ENCODE peak calls at places on chromosome 20, in five cellular contexts. R is body of pancreas, Z is fibroblast of lung, N is adrenal gland, M is hepatocyte. S is an unnamed sample.

GRCh38 chr20:47789081-47789998 is 4.1 kb upstream of the SULF2 start:
- DNase-seq in R (no peak), Z (peak), N (no peak), M (peak), S (no peak)

GRCh38 chr20:4962257-4962855 is 39.0 kb downstream of the SLC23A2 start:
- DNase-seq in R (no peak), Z (no peak), N (peak), M (no peak), S (no peak)

GRCh38 chr20:10789386-10789785 is 115.6 kb upstream of the JAG1 start:
- DNase-seq in R (no peak), Z (no peak), N (no peak), M (no peak), S (no peak)

GRCh38 chr20:41135187-41135887 is 2.0 kb upstream of the PLCG1 start:
- DNase-seq in R (peak), Z (no peak), N (no peak), M (peak), S (peak)

GRCh38 chr20:52242237-52243230 is 51.0 kb upstream of the ZFP64 start:
- DNase-seq in R (no peak), Z (peak), N (no peak), M (peak), S (no peak)

GRCh38 chr20:44034965-44035635 is 120.4 kb downstream of the TOX2 start:
- DNase-seq in R (no peak), Z (no peak), N (no peak), M (no peak), S (no peak)

GRCh38 chr20:36309643-36310042 is 3.5 kb downstream of the DLGAP4 start:
- DNase-seq in R (no peak), Z (no peak), N (no peak), M (no peak), S (no peak)

GRCh38 chr20:35629432-35630145 is 14.0 kb downstream of the SPAG4 start:
- DNase-seq in R (no peak), Z (no peak), N (no peak), M (no peak), S (no peak)

GRCh38 chr20:36097751-36098151 is 56.8 kb upstream of the EPB41L1 start:
- DNase-seq in R (peak), Z (no peak), N (no peak), M (no peak), S (peak)

GRCh38 chr20:58621906-58622548 is 29.1 kb upstream of the STX16 start:
- DNase-seq in R (no peak), Z (no peak), N (no peak), M (no peak), S (no peak)

GRCh38 chr20:45051497-45052060 is 49.3 kb downstream of the KCNS1 start:
- DNase-seq in R (no peak), Z (no peak), N (no peak), M (no peak), S (no peak)

GRCh38 chr20:42112161-42112560 is 494.0 kb upstream of the CHD6 start:
- DNase-seq in R (no peak), Z (no peak), N (no peak), M (no peak), S (no peak)

GRCh38 chr20:43942661-43943285 is 28.1 kb downstream of the TOX2 start:
- DNase-seq in R (no peak), Z (peak), N (no peak), M (no peak), S (no peak)

GRCh38 chr20:10605547-10606195 is 68.1 kb downstream of the JAG1 start:
- DNase-seq in R (no peak), Z (no peak), N (no peak), M (no peak), S (no peak)

GRCh38 chr20:20360464-20360863 is 7.4 kb upstream of the INSM1 start:
- DNase-seq in R (peak), Z (peak), N (peak), M (peak), S (peak)

GRCh38 chr20:1491891-1492642 is 847 bp upstream of the SIRPB2 start:
- DNase-seq in R (no peak), Z (no peak), N (no peak), M (no peak), S (no peak)

GRCh38 chr20:45892049-45892816 is 1.1 kb downstream of the CTSA start:
- DNase-seq in R (peak), Z (no peak), N (peak), M (peak), S (peak)

GRCh38 chr20:41643504-41643938 is 25.3 kb upstream of the CHD6 start:
- DNase-seq in R (peak), Z (peak), N (peak), M (peak), S (no peak)

GRCh38 chr20:53346266-53346665 is 247.4 kb downstream of the ZNF217 start:
- DNase-seq in R (no peak), Z (peak), N (no peak), M (no peak), S (no peak)

GRCh38 chr20:7490288-7490687 is 450.0 kb downstream of the HAO1 start:
- DNase-seq in R (no peak), Z (peak), N (no peak), M (no peak), S (no peak)

GRCh38 chr20:57698867-57699275 is 10.9 kb downstream of the PMEPA1 start:
- DNase-seq in R (no peak), Z (no peak), N (no peak), M (no peak), S (no peak)

GRCh38 chr20:35604444-35604750 is 11.2 kb upstream of the SPAG4 start:
- DNase-seq in R (peak), Z (no peak), N (no peak), M (no peak), S (peak)

DNA sequence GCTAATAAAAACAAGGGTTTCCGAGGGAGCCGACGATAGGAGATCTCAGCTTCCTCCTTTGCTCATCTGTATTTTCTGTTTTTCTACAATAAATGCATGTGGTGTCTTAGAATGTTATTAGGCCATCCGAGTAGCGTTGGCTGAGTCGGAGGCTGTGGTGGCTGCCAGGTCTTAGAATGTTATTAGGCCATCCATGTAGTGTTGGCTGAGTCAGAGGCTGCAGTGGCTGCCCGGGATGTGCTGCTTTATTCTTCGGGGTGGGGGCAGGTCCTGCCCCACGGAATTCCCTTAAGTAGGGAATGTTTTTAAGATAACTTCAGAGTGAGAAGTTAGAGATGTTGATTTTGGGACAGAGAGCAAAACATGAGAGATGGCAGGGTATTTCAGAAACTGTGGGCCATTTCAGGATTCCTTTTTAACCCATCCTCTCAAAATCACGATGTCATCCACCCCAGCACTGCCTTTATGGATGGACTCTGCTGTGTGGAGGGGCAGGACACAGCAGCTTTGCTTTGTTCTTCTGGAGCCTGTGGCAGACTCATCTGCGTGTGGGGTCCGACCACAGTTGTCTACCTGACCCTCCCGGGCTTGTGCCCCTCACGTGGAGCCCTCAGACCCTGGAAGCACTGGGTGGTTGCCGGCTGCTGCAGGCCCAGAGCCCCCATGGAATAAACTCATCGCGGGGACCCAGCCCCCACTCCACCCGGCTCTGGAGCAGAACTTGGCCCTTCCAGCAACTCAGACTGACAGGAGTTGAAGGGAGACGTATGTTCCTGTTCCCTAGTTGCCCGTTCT is 20.4 kb downstream of the OSBPL2 start:
- DNase-seq in R (no peak), Z (peak), N (peak), M (no peak), S (no peak)
- H3K27ac ChIP-seq in R (no peak), Z (no peak), N (no peak), M (no peak), S (no peak)

GRCh38 chr20:2984028-2984501 is 59.4 kb upstream of the GNRH2 start:
- DNase-seq in R (no peak), Z (no peak), N (no peak), M (no peak), S (no peak)
- H3K4me3 ChIP-seq in R (no peak), Z (no peak), N (no peak), M (no peak), S (no peak)

GRCh38 chr20:51233345-51233744 is 210.4 kb upstream of the KCNG1 start:
- DNase-seq in R (no peak), Z (no peak), N (no peak), M (no peak), S (no peak)

GRCh38 chr20:51238675-51239305 is 215.9 kb upstream of the KCNG1 start:
- DNase-seq in R (no peak), Z (no peak), N (no peak), M (no peak), S (no peak)

GRCh38 chr20:51236396-51236795 is 213.5 kb upstream of the KCNG1 start:
- DNase-seq in R (no peak), Z (peak), N (no peak), M (no peak), S (no peak)

GRCh38 chr20:51237278-51237677 is 214.4 kb upstream of the KCNG1 start:
- DNase-seq in R (no peak), Z (no peak), N (no peak), M (no peak), S (no peak)

GRCh38 chr20:51237790-51238189 is 214.9 kb upstream of the KCNG1 start:
- DNase-seq in R (no peak), Z (no peak), N (no peak), M (no peak), S (no peak)
- TF ChIP-seq CTCF in R (no peak), Z (no peak), N (no peak), M (no peak), S (no peak)

GRCh38 chr20:32387262-32387661 is 29.1 kb downstream of the ASXL1 start:
- DNase-seq in R (no peak), Z (peak), N (no peak), M (no peak), S (no peak)

GRCh38 chr20:32380745-32381144 is 22.6 kb downstream of the ASXL1 start:
- DNase-seq in R (no peak), Z (no peak), N (no peak), M (no peak), S (no peak)

GRCh38 chr20:32382102-32382950 is 24.2 kb downstream of the ASXL1 start:
- DNase-seq in R (no peak), Z (no peak), N (no peak), M (no peak), S (peak)

GRCh38 chr20:32386091-32386490 is 28.0 kb downstream of the ASXL1 start:
- DNase-seq in R (no peak), Z (peak), N (no peak), M (no peak), S (no peak)

DNA sequence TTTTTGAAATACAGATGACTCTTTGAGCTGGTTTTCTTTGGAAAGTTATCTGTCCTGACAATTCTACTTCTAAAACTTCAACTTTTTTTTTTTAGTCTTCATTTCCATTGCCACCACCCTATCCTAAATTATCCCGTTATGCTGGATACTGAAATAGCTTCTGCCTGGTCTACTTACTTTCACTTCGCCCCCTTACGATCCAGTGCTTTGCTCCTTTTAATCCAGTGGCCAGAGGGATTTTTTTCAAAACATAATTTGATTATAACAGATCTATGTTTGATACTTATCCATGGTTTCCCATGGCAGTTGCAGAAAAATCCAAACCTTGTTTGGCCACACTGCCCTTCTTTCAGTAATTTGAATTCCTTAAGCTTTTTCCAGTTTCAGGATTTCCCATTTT is 27.4 kb downstream of the ASXL1 start:
- DNase-seq in R (no peak), Z (no peak), N (no peak), M (no peak), S (no peak)
- H3K27ac ChIP-seq in R (no peak), Z (no peak), N (no peak), M (peak), S (no peak)

DNA sequence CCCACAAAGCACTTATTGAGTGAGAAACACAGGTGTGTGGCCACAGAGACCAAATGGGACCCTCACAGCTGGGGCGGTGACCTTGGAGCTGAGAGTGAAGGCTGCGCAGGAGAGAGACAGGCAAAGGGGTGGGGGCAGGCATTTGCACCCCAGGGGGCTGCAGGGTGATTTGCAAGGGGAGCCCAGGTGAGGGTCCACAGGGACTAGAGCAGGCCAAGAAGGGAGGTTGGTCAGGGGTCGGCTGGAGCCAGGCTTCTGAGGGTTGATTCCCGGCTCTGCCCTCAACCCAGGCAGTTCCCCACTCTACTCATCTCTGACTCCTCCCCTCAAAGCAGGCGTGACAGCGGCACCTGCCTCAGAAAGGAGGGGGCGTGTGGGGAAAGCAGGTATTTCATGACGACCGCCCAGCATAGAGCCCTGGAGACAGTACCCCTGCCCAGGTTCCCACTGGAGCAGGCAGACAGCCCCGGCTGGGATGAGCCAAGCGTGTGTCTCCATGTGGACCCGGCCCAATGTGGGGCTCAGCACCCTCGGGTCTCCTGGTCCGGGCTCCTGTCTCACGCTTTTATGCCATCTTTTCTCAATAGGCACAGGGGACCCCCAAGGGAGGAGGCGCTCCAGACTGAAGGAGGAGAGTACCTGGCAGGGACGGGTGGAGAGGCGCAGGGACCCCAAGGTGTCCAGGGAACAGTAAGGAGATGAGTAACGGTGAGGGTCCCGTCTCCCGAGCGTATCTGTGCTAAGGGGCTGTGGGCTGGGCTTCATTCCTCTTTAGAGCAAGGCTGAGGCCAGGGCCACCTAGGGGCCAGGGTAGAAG is 3.1 kb upstream of the MRGBP start:
- DNase-seq in R (no peak), Z (no peak), N (no peak), M (no peak), S (no peak)
- H3K4me3 ChIP-seq in R (no peak), Z (no peak), N (no peak), M (no peak), S (no peak)

DNA sequence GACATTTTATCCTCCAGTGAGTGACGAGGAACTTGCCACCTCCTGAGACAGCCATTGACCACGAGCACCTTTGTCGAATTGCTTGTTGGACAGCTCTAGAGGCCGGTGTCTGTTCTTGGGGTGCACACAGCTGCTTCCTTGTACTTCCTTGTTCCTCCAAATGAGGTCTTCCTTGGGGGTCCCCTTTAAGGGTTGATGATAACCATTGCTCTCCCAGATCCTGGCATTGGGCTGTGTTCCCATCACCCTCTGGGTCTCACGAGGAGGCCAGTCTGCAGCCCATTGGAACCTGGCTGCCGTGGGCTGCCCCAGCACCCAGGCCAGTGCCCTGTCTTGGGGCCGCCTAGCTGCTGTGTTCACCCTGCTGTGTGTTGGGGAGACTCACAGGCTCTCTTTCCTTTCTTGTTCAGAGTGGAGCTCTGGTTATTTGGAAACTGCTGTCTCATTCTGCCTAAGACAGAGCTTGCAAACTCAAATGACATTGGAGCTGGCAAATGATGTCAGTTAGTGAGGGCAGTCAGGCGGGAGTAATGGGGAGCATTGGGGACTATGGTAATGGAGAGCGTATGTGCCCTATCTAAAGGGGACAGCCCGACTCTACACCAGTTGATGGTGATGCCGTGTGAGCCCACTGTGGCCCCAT is 25.7 kb downstream of the PPP1R16B start:
- DNase-seq in R (no peak), Z (no peak), N (no peak), M (no peak), S (no peak)
- TF ChIP-seq CTCF in R (no peak), Z (no peak), N (no peak), M (no peak), S (no peak)

S was measured in WERI-Rb-1.